ENCODE peak calls at places on chromosome 21, in five cellular contexts. Z is upper lobe of right lung; L is CD8-positive, alpha-beta T cell; P is tibial nerve; F is heart left ventricle. J is an unnamed sample. For H3K4me1, the result is how much of the 10 kb centered on the place peaks cover.

GRCh38 chr21:35697321-35697808 is 363.0 kb downstream of the SETD4 start:
- DNase-seq in Z (peak), P (peak), L (no peak), F (peak), J (peak)

GRCh38 chr21:29798840-29799239 is 141.0 kb downstream of the GRIK1 start:
- DNase-seq in F (no peak), Z (no peak), P (no peak), L (no peak), J (no peak)

GRCh38 chr21:25936776-25937175 is 202.0 kb downstream of the GABPA start:
- DNase-seq in F (no peak), Z (no peak), P (no peak), L (no peak), J (no peak)

GRCh38 chr21:29287383-29287782 is 11.3 kb upstream of the BACH1 start:
- DNase-seq in L (no peak), Z (no peak), F (no peak), P (no peak), J (no peak)

GRCh38 chr21:32298658-32299081 is at the start of gene MRAP:
- DNase-seq in Z (no peak), F (no peak), L (no peak), P (no peak), J (no peak)

GRCh38 chr21:32021319-32022027 is 148.7 kb downstream of the HUNK start:
- DNase-seq in P (no peak), L (no peak), F (peak), Z (no peak), J (no peak)

GRCh38 chr21:34022557-34023335 is 50.6 kb upstream of the MRPS6 start:
- DNase-seq in F (no peak), P (no peak), L (no peak), Z (no peak), J (no peak)

GRCh38 chr21:34882719-34883131 is 166.4 kb downstream of the RUNX1 start:
- DNase-seq in L (no peak), P (no peak), Z (no peak), F (no peak), J (no peak)

GRCh38 chr21:17931080-17931479 is 111.9 kb upstream of the C21orf91 start:
- DNase-seq in Z (no peak), P (no peak), F (no peak), L (no peak), J (no peak)

GRCh38 chr21:29506947-29507346 is 208.2 kb downstream of the BACH1 start:
- DNase-seq in F (no peak), P (no peak), L (no peak), Z (no peak), J (no peak)

GRCh38 chr21:36504067-36505058 is 24.4 kb upstream of the CLDN14 start:
- DNase-seq in P (no peak), Z (no peak), L (no peak), F (no peak), J (no peak)

GRCh38 chr21:31580866-31581276 is 78.6 kb upstream of the SOD1 start:
- DNase-seq in P (peak), L (peak), F (peak), Z (peak), J (peak)

GRCh38 chr21:37257967-37258877 is 8.9 kb downstream of the VPS26C start:
- DNase-seq in L (peak), P (no peak), Z (peak), F (peak), J (peak)

GRCh38 chr21:37117204-37117603 is 44.1 kb downstream of the TTC3 start:
- DNase-seq in L (no peak), F (no peak), P (no peak), Z (no peak), J (no peak)

GRCh38 chr21:20647603-20648002 is 350.6 kb upstream of the NCAM2 start:
- DNase-seq in P (no peak), Z (no peak), F (no peak), L (no peak), J (no peak)

GRCh38 chr21:38365521-38365920 is 108.7 kb downstream of the KCNJ15 start:
- DNase-seq in L (no peak), P (no peak), F (no peak), Z (no peak), J (no peak)

GRCh38 chr21:19508844-19509243 is 1105.3 kb upstream of the TMPRSS15 start:
- DNase-seq in L (no peak), Z (no peak), P (no peak), F (no peak), J (no peak)

GRCh38 chr21:31395268-31395667 is 51.2 kb upstream of the TIAM1 start:
- DNase-seq in P (no peak), Z (no peak), L (no peak), F (no peak), J (no peak)

GRCh38 chr21:35543746-35544145 is 494.6 kb upstream of the RUNX1 start:
- DNase-seq in P (no peak), F (no peak), Z (no peak), L (no peak), J (no peak)

GRCh38 chr21:15005391-15005790 is 59.4 kb downstream of the NRIP1 start:
- DNase-seq in Z (no peak), F (no peak), P (no peak), L (peak), J (no peak)

GRCh38 chr21:36511484-36512227 is 31.7 kb upstream of the CLDN14 start:
- DNase-seq in Z (no peak), L (no peak), P (no peak), F (no peak), J (no peak)

GRCh38 chr21:15631342-15631741 is 98.4 kb upstream of the USP25 start:
- DNase-seq in F (no peak), Z (no peak), L (no peak), P (no peak), J (no peak)

DNA sequence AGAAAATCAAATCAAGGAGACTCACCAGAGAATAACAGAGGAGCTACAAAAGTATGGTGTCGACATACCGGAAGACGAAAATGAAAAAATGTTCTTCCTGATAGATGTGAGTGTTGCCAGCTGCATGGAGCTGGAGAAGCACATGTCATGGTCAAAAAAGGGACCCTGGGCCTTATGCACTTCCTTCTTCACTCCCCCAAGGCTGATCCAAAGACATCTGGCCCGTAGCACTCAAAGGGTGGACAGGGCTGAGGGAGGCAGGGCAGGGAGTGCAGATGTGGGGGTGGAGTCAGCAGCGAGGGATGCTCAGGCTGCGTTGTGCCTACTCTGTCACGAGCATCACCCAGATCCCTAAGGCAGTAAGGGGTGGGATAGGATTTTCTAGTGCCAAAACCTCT is 19.4 kb downstream of the MX1 start:
- DNase-seq in F (no peak), Z (no peak), P (no peak), L (no peak), J (no peak)
- H3K4me3 ChIP-seq in F (no peak), Z (no peak), P (no peak), L (no peak), J (no peak)

GRCh38 chr21:27719226-27719625 is 752.3 kb upstream of the ADAMTS5 start:
- DNase-seq in P (no peak), Z (no peak), F (no peak), L (no peak), J (no peak)
- H3K4me1 ChIP-seq in P (under half), Z (under half), F (under half), L (under half), J (under half)

GRCh38 chr21:41763398-41763931 is 3.4 kb downstream of the RIPK4 start:
- DNase-seq in F (no peak), Z (no peak), L (no peak), P (no peak), J (no peak)
- H3K4me3 ChIP-seq in F (no peak), Z (no peak), L (no peak), P (no peak), J (no peak)

DNA sequence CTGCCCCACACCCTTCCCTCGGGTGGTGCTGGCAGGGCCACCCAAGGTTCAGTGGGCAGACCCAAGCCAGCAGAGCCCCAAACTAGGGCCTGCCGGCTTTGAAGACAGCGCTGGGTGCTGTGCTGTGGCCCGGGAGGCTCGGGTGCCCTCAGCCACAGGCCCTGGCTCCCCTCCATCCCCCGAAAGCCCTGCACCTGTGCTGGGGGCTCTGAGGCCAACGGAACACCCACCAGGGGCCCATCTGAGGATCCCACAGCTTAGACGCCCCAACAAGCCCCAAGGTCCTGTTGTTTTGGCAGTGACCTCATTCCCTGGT is 8.6 kb downstream of the ITGB2 start:
- DNase-seq in F (peak), L (no peak), P (no peak), Z (no peak), J (no peak)
- H3K4me1 ChIP-seq in F (under half), L (half or more), P (under half), Z (half or more), J (under half)

DNA sequence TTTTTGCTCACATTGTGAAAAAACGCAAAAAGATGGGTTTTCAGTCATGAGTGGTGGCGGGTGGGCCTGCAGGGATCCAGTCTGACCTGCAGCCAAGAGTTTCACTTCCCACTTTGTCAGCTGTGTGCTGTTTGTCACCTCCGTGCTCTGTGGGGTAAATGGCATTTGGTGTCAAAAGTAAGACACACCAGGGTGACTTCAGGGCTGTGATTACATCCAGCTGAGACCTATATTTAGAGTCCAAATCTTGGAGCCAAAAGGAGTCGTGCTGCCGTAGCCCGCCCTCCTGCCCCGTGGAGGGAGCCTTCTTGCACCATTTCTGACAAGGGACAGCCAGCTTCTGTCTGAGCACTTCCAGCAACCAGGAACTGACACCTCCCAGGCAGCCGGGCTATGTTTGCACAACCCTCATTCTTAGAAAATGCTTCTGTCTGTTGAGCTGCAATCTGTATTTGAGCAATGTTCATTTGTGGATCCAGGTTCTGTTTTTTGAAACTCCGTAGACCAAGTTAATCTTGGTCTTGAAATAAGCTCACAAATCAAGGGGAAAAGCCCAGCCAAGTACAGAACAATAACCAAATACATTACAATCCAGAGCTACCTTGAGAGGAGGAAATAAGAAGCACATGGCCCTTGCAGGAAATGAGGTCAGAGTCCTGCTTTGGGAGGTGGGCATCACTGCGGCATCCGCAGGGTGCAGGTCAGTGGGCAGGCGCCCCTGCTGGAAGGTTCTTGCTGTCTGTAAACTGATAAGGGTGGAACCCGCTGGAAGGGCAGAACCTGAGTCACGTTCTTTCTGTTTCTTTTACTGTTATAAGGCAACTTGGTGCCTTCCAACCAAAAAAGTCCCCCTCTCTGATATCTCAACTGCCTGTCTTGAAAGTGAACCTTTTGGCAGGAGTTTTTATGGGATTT is 14.4 kb downstream of the ABCG1 start:
- DNase-seq in F (peak), Z (peak), P (peak), L (peak), J (peak)
- H3K4me3 ChIP-seq in F (peak), Z (no peak), P (no peak), L (peak), J (peak)

J was measured in gastrocnemius medialis.